ENCODE peak calls at places on chromosomes 4 and X, in four cellular contexts. R, X, E and W are unnamed samples.

GRCh38 chr4:87932718-87933136 is 42.8 kb upstream of the SPP1 start:
- DNase-seq in R (no peak), X (no peak), E (no peak), W (no peak)

GRCh38 chrX:150051096-150051495 is 112.8 kb upstream of the EOLA2 start:
- DNase-seq in R (no peak), X (no peak), E (no peak), W (no peak)

GRCh38 chr4:48556268-48556667 is 66.2 kb downstream of the ZAR1 start:
- DNase-seq in R (no peak), X (no peak), E (no peak), W (no peak)

GRCh38 chrX:40936827-40937226 is 148.4 kb upstream of the USP9X start:
- DNase-seq in R (no peak), X (no peak), E (no peak), W (no peak)

GRCh38 chr4:102642571-102643298 is 118.0 kb downstream of the MANBA start:
- DNase-seq in R (no peak), X (no peak), E (no peak), W (no peak)

GRCh38 chr4:48388504-48389154 is 47.3 kb downstream of the SLAIN2 start:
- DNase-seq in R (no peak), X (no peak), E (no peak), W (no peak)

GRCh38 chr4:87120411-87121162 is 99.8 kb downstream of the KLHL8 start:
- DNase-seq in R (no peak), X (no peak), E (no peak), W (no peak)

GRCh38 chrX:113514906-113515305 is 674.3 kb upstream of the AMOT start:
- DNase-seq in R (no peak), X (no peak), E (no peak), W (no peak)

GRCh38 chrX:55342533-55343501 is 78.1 kb upstream of the PAGE3 start:
- DNase-seq in R (peak), X (no peak), E (no peak), W (no peak)

GRCh38 chr4:139656614-139657486 is 8.8 kb upstream of the MGST2 start:
- DNase-seq in R (peak), X (peak), E (peak), W (peak)

GRCh38 chr4:185357220-185357619 is 38.5 kb downstream of the LRP2BP start:
- DNase-seq in R (no peak), X (no peak), E (no peak), W (no peak)

GRCh38 chrX:23365541-23365940 is 30.9 kb downstream of the PTCHD1 start:
- DNase-seq in R (no peak), X (no peak), E (no peak), W (no peak)

GRCh38 chr4:100372432-100372831 is 145.4 kb downstream of the EMCN start:
- DNase-seq in R (peak), X (no peak), E (no peak), W (no peak)
- TF ChIP-seq CTCF in R (no peak), X (no peak), E (no peak), W (no peak)

GRCh38 chrX:66766318-66766717 is 127.4 kb upstream of the EDA2R start:
- DNase-seq in R (no peak), X (no peak), E (no peak), W (no peak)

GRCh38 chrX:66756717-66757116 is 117.8 kb upstream of the EDA2R start:
- DNase-seq in R (no peak), X (no peak), E (no peak), W (no peak)

GRCh38 chrX:66760648-66761047 is 121.8 kb upstream of the EDA2R start:
- DNase-seq in R (no peak), X (no peak), E (no peak), W (no peak)
- TF ChIP-seq CTCF in R (peak), X (no peak), E (no peak), W (no peak)

DNA sequence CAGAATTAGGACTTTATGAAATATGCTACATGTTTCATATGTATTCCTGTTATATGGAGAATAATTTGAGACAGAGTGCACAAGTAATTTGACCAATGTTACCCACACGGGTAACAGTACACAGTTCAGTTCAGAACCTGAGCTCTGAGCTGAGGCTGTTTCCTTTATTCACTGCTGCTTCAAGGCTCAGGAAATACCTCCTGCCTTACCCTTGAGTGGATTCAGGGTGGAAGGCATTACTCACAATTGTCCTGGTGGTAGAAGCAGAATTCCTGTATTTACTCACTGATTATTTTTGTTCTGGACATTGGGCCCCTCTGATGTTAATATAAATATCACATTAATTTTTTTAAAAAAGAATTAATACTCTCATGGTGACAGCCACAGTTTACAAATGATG is 73.5 kb upstream of the CAMK2D start:
- DNase-seq in R (no peak), X (no peak), E (no peak), W (no peak)
- TF ChIP-seq CTCF in R (no peak), X (no peak), E (no peak), W (no peak)

DNA sequence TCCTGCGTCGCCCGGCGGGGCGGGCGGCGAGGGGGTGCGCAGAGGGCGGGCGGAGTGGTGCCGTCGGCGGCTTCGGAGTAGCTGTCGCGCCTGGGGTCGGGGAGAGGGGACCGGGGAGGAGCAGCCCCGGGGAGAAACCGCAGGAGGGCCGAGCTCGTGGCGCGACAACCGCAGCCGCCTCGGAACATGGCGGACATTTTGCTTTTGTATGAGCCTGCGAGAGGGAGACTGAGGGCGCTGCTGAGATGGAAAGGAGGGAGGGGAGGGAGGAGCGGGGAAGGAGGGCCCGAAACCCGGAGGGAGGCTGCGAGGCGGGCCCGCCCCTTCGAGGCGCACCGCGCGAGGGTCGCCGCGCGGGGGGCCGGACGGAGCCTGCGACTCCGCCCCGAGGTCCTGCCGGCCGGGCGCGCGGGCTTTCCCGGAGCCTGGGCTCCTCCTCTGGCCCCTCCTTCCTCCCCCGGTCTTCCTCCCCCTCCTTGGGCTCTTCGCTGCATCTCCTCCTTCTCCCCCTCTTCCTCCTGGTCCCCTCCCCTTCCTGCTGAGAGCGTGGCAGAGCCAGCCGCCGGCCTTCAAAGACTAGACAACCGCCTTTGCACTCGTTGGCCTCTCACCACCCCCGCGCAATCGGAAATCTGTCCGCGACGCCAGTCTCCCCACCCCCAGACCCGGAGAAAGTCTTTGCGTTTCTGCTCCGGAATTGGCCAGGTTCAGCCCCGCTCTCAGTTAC is 1.1 kb downstream of the INTS6L start:
- DNase-seq in R (peak), X (peak), E (peak), W (peak)
- TF ChIP-seq CTCF in R (no peak), X (no peak), E (no peak), W (no peak)

GRCh38 chrX:21975827-21976226 is 35.3 kb downstream of the SMS start:
- DNase-seq in R (no peak), X (no peak), E (no peak), W (no peak)
- TF ChIP-seq CTCF in R (peak), X (no peak), E (peak), W (no peak)